ENCODE peak calls at places on chromosomes 11 and 22, in seven cellular contexts. K is HCT116, V is brain microvascular endothelial cell, H is Peyer's patch, Z is lower lobe of right lung, L is transverse colon, P is stomach. Q is an unnamed sample.
A peak's percentile ranks its signal among the peaks of the same experiment; 100 is the strongest.

GRCh38 chr11:106012744-106013143 is 9.3 kb downstream of the MSANTD4 start:
- DNase-seq in K (no peak), V (peak; percentile 96), H (no peak), Z (no peak), L (no peak), P (no peak), Q (peak; percentile 72)

GRCh38 chr11:122363306-122363705 is 247.3 kb upstream of the BLID start:
- DNase-seq in K (no peak), V (no peak), H (no peak), Z (no peak), L (no peak), P (no peak), Q (no peak)

GRCh38 chr11:87432006-87432405 is 394.3 kb downstream of the TMEM135 start:
- DNase-seq in K (no peak), V (no peak), H (no peak), Z (no peak), L (no peak), P (no peak), Q (peak; percentile 55)

GRCh38 chr11:69350596-69350995 is 56.6 kb downstream of the MYEOV start:
- DNase-seq in K (no peak), V (no peak), H (no peak), Z (no peak), L (no peak), P (no peak), Q (no peak)

GRCh38 chr11:128759597-128759996 is 65.7 kb downstream of the FLI1 start:
- DNase-seq in K (no peak), V (peak; percentile 83), H (no peak), Z (no peak), L (no peak), P (no peak), Q (peak; percentile 41)

GRCh38 chr11:403761-404431 is 9.9 kb downstream of the PKP3 start:
- DNase-seq in K (no peak), V (no peak), H (no peak), Z (peak; percentile 48), L (no peak), P (no peak), Q (no peak)

GRCh38 chr11:69307871-69308381 is 14.0 kb downstream of the MYEOV start:
- DNase-seq in K (no peak), V (no peak), H (no peak), Z (no peak), L (no peak), P (no peak), Q (no peak)

GRCh38 chr11:114061053-114062049 is 1.8 kb downstream of the ZBTB16 start:
- DNase-seq in K (no peak), V (no peak), H (no peak), Z (peak; percentile 55), L (no peak), P (peak; percentile 48), Q (no peak)

GRCh38 chr11:111417766-111418435 is 38.8 kb upstream of the POU2AF1 start:
- DNase-seq in K (no peak), V (peak; percentile 31), H (peak; percentile 73), Z (no peak), L (peak; percentile 68), P (no peak), Q (peak; percentile 98)

GRCh38 chr11:86608251-86608799 is 64.1 kb downstream of the ME3 start:
- DNase-seq in K (peak; percentile 67), V (peak; percentile 58), H (no peak), Z (peak; percentile 48), L (peak; percentile 75), P (peak; percentile 73), Q (peak; percentile 57)

GRCh38 chr22:48942698-48943566 is 884.7 kb downstream of the BRD1 start:
- DNase-seq in K (no peak), V (no peak), H (no peak), Z (no peak), L (peak; percentile 2), P (peak; percentile 21), Q (no peak)

GRCh38 chr11:28009383-28009782 is 98.6 kb downstream of the KIF18A start:
- DNase-seq in K (no peak), V (no peak), H (no peak), Z (no peak), L (no peak), P (no peak), Q (no peak)

GRCh38 chr22:25775501-25775900 is 33.5 kb downstream of the MYO18B start:
- DNase-seq in K (no peak), V (peak; percentile 59), H (no peak), Z (no peak), L (no peak), P (no peak), Q (no peak)

GRCh38 chr22:20563464-20563906 is 56.1 kb downstream of the MED15 start:
- DNase-seq in K (no peak), V (no peak), H (no peak), Z (no peak), L (no peak), P (no peak), Q (no peak)

GRCh38 chr11:2428322-2428795 is 16.0 kb downstream of the TRPM5 start:
- DNase-seq in K (peak; percentile 52), V (peak; percentile 44), H (peak; percentile 91), Z (peak; percentile 86), L (peak; percentile 88), P (peak; percentile 90), Q (no peak)

GRCh38 chr11:66857927-66858185 is 992 bp downstream of the LRFN4 start:
- DNase-seq in K (no peak), V (no peak), H (no peak), Z (no peak), L (no peak), P (no peak), Q (no peak)

GRCh38 chr11:102762414-102762813 is 18.0 kb downstream of the MMP10 start:
- DNase-seq in K (no peak), V (peak; percentile 37), H (no peak), Z (no peak), L (no peak), P (no peak), Q (no peak)

GRCh38 chr11:122995526-122995925 is 13.9 kb upstream of the BSX start:
- DNase-seq in K (no peak), V (no peak), H (no peak), Z (no peak), L (no peak), P (no peak), Q (no peak)

GRCh38 chr11:44979536-44980399 is 29.1 kb upstream of the TP53I11 start:
- DNase-seq in K (peak; percentile 10), V (no peak), H (no peak), Z (peak; percentile 86), L (peak; percentile 85), P (peak; percentile 92), Q (no peak)

GRCh38 chr11:117761993-117762392 is 35.0 kb downstream of the DSCAML1 start:
- DNase-seq in K (no peak), V (no peak), H (no peak), Z (no peak), L (no peak), P (no peak), Q (no peak)

GRCh38 chr11:72380132-72380503 is 54.2 kb downstream of the CLPB start:
- DNase-seq in K (no peak), V (no peak), H (no peak), Z (no peak), L (no peak), P (no peak), Q (no peak)

GRCh38 chr22:17138451-17139042 is 17.4 kb upstream of the TMEM121B start:
- DNase-seq in K (no peak), V (no peak), H (no peak), Z (no peak), L (no peak), P (no peak), Q (no peak)

GRCh38 chr22:46539169-46539568 is 1.7 kb upstream of the CELSR1 start:
- DNase-seq in K (no peak), V (no peak), H (no peak), Z (no peak), L (no peak), P (no peak), Q (no peak)
- H3K4me3 ChIP-seq in K (peak overlapping the region; percentile 64), V (peak overlapping the region; percentile 53), H (no peak overlapping the region), Z (peak overlapping the region; percentile 63), L (no peak overlapping the region), P (no peak overlapping the region), Q (no peak overlapping the region)

DNA sequence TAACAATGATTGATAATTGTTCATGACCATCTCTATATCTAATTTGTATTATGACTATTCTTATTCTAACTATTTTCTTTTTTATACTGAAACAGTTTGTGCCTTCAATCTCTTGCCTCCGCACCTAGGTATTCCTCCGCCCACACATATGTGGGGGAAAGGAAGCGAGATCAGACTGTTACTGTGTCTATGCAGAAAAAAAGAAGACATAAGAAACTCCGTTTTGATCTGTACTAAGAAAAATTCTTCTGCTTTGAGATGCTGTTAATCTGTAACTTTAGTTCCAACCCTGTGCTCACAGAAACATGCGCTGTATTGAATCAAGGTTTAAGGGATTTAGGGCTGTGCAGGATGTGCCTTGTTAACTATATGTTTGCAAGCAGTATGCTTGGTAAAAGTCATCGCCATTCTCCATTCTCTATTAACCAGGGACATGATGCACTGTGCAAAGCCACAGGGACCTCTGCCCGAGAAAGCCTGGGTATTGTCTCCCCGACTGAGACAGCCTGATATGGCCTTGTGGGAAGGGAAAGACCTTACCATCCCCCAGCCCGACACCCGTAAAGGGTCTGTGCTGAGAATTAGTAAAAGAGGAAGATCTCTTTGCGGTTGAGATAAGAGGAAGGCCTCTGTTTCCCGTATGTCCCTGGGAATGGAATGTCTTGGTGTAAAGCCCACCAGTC is 2.1 kb upstream of the SCYL1 start:
- DNase-seq in K (no peak), V (no peak), H (no peak), Z (peak; percentile 41), L (no peak), P (no peak), Q (no peak)
- H3K27ac ChIP-seq in K (no peak overlapping the region), V (no peak overlapping the region), H (peak overlapping the region; percentile 92), Z (peak overlapping the region; percentile 36), L (peak overlapping the region; percentile 82), P (no peak overlapping the region), Q (no peak overlapping the region)

DNA sequence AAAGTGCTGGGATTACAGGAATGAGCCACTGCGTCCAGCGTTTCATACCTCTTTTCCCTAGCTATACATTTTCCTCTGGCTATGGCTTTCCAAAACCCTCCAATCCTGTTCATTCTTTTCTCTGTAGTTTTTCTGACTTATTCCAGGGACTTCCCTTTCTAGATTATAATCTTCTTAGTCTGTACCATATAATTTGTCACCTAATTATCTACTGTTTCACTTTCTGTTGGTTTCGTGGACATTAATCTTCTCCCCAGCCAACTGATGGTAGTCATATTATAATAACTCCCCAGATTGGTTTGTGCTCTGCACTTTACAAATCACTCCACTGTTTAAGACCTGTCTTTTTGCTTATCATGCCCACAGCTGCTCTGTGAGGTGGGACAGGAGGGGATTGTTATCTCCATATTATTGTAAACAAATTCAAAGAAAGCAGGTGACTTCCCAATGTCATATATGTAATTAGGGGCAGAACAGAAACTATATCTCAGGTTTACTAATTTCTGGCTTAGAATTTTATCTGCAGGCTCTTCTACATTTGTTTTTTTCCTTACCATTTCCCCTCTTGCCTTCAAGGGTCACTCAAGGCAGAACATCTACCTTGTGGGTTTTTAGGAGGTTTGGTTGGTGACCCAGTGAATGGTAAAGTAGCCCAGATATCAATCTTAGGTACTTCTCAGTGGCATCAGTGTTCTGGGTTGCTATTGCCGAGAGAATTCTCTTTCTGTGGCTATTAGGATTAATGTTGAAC is 23.9 kb downstream of the STIM1 start:
- DNase-seq in K (no peak), V (no peak), H (no peak), Z (no peak), L (no peak), P (no peak), Q (no peak)
- H3K27me3 ChIP-seq in K (no peaks in the 10 kb centered on the region), V (no peaks in the 10 kb centered on the region), H (no peaks in the 10 kb centered on the region), Z (no peaks in the 10 kb centered on the region), L (no peaks in the 10 kb centered on the region), P (no peaks in the 10 kb centered on the region), Q (no peaks in the 10 kb centered on the region)

DNA sequence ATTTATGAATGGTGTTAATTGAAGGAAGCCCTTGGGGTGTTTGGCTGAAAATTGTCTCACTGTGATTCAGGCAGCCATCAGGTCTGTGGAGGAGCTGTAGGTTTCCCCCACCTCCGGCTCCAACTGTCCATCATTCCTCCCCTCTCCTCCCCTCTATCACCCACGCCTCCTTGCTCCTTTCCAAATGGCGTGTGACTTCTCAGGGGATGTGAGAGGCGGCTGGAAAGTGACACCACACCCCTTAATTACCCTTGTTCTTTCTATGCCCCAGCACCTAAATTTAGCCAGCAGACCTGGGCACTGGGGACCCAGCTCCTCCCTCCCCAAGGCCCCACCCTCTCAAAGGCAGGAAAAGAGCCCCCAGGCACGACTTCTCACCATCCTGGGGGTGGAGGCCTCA is 38.1 kb upstream of the SYT7 start:
- DNase-seq in K (no peak), V (no peak), H (no peak), Z (no peak), L (no peak), P (no peak), Q (no peak)
- H3K4me3 ChIP-seq in K (no peak overlapping the region), V (no peak overlapping the region), H (no peak overlapping the region), Z (no peak overlapping the region), L (no peak overlapping the region), P (no peak overlapping the region), Q (no peak overlapping the region)

Q was measured in AG04450.